ENCODE peak calls at places on chromosome 1, in four cellular contexts. One of them, this sample, is unnamed.

GRCh38 chr1:35264861-35265260 is 3.6 kb upstream of the ZMYM4 start:
- DNase-seq in GM19239: no peak
- DNase-seq in anterior cingulate cortex: no peak
- DNase-seq in GM23248: peak
- DNase-seq in this sample: no peak

GRCh38 chr1:220007438-220007837 is 38.9 kb downstream of the EPRS1 start:
- DNase-seq in GM23248: peak
- DNase-seq in anterior cingulate cortex: no peak
- DNase-seq in GM19239: no peak
- DNase-seq in this sample: no peak

GRCh38 chr1:204858381-204858821 is 12.3 kb upstream of the NFASC start:
- DNase-seq in GM19239: no peak
- DNase-seq in GM23248: peak
- DNase-seq in anterior cingulate cortex: no peak
- DNase-seq in this sample: no peak

GRCh38 chr1:117646007-117646913 is 40.4 kb downstream of the TENT5C start:
- DNase-seq in GM23248: peak
- DNase-seq in GM19239: no peak
- DNase-seq in anterior cingulate cortex: no peak
- DNase-seq in this sample: no peak

GRCh38 chr1:169538998-169539871 is 47.0 kb downstream of the F5 start:
- DNase-seq in GM23248: peak
- DNase-seq in anterior cingulate cortex: no peak
- DNase-seq in GM19239: no peak
- DNase-seq in this sample: no peak

GRCh38 chr1:216325946-216326345 is 97.3 kb downstream of the USH2A start:
- DNase-seq in GM23248: no peak
- DNase-seq in anterior cingulate cortex: no peak
- DNase-seq in GM19239: no peak
- DNase-seq in this sample: no peak

GRCh38 chr1:165858364-165858823 is 31.0 kb downstream of the UCK2 start:
- DNase-seq in GM23248: no peak
- DNase-seq in GM19239: no peak
- DNase-seq in anterior cingulate cortex: no peak
- DNase-seq in this sample: no peak

GRCh38 chr1:25743164-25744139 is 56.5 kb upstream of the SELENON start:
- DNase-seq in anterior cingulate cortex: peak
- DNase-seq in GM19239: no peak
- DNase-seq in GM23248: peak
- DNase-seq in this sample: no peak

GRCh38 chr1:115596080-115596795 is 45.5 kb upstream of the VANGL1 start:
- DNase-seq in GM23248: peak
- DNase-seq in anterior cingulate cortex: no peak
- DNase-seq in GM19239: no peak
- DNase-seq in this sample: no peak